ENCODE peak calls at places on chromosome 11, in six cellular contexts. One of them, this sample, is unnamed.

GRCh38 chr11:86204356-86204755 is 40.2 kb upstream of the EED start:
- DNase-seq in cerebellar cortex: no peak
- DNase-seq in brain pericyte: no peak
- DNase-seq in HCT116: no peak
- DNase-seq in NCI-H345: no peak
- DNase-seq in head of caudate nucleus: no peak
- DNase-seq in this sample: no peak

GRCh38 chr11:62705880-62706831 is 1.1 kb downstream of the BSCL2 start:
- DNase-seq in HCT116: peak; percentile 63
- DNase-seq in brain pericyte: peak; percentile 58
- DNase-seq in cerebellar cortex: peak; percentile 92
- DNase-seq in head of caudate nucleus: peak; percentile 97
- DNase-seq in NCI-H345: peak; percentile 97
- DNase-seq in this sample: peak; percentile 95

GRCh38 chr11:63620928-63621539 is 6.8 kb upstream of the PLAAT3 start:
- DNase-seq in cerebellar cortex: no peak
- DNase-seq in brain pericyte: no peak
- DNase-seq in HCT116: no peak
- DNase-seq in NCI-H345: no peak
- DNase-seq in head of caudate nucleus: no peak
- DNase-seq in this sample: no peak

GRCh38 chr11:107844041-107844440 is 14.5 kb downstream of the SLC35F2 start:
- DNase-seq in head of caudate nucleus: no peak
- DNase-seq in NCI-H345: no peak
- DNase-seq in HCT116: no peak
- DNase-seq in brain pericyte: no peak
- DNase-seq in cerebellar cortex: no peak
- DNase-seq in this sample: no peak

GRCh38 chr11:113189909-113190667 is 124.3 kb upstream of the TTC12 start:
- DNase-seq in HCT116: no peak
- DNase-seq in NCI-H345: no peak
- DNase-seq in head of caudate nucleus: no peak
- DNase-seq in cerebellar cortex: no peak
- DNase-seq in brain pericyte: no peak
- DNase-seq in this sample: no peak

GRCh38 chr11:65766535-65766934 is 14.2 kb downstream of the AP5B1 start:
- DNase-seq in HCT116: no peak
- DNase-seq in head of caudate nucleus: no peak
- DNase-seq in cerebellar cortex: no peak
- DNase-seq in NCI-H345: no peak
- DNase-seq in brain pericyte: no peak
- DNase-seq in this sample: no peak

GRCh38 chr11:76669901-76670474 is 559 bp downstream of the LRRC32 start:
- DNase-seq in HCT116: no peak
- DNase-seq in brain pericyte: no peak
- DNase-seq in NCI-H345: no peak
- DNase-seq in head of caudate nucleus: no peak
- DNase-seq in cerebellar cortex: no peak
- DNase-seq in this sample: no peak

GRCh38 chr11:85407648-85408047 is 219.5 kb downstream of the DLG2 start:
- DNase-seq in HCT116: no peak
- DNase-seq in brain pericyte: no peak
- DNase-seq in head of caudate nucleus: no peak
- DNase-seq in cerebellar cortex: no peak
- DNase-seq in NCI-H345: peak; percentile 73
- DNase-seq in this sample: no peak

GRCh38 chr11:132866783-132867545 is 665.3 kb downstream of the OPCML start:
- DNase-seq in cerebellar cortex: peak; percentile 53
- DNase-seq in head of caudate nucleus: no peak
- DNase-seq in brain pericyte: no peak
- DNase-seq in HCT116: no peak
- DNase-seq in NCI-H345: no peak
- DNase-seq in this sample: no peak

GRCh38 chr11:73406131-73406530 is 29.9 kb downstream of the RELT start:
- DNase-seq in brain pericyte: no peak
- DNase-seq in NCI-H345: no peak
- DNase-seq in cerebellar cortex: no peak
- DNase-seq in HCT116: no peak
- DNase-seq in head of caudate nucleus: no peak
- DNase-seq in this sample: no peak

GRCh38 chr11:130653838-130654601 is 205.6 kb downstream of the ADAMTS15 start:
- DNase-seq in head of caudate nucleus: peak; percentile 46
- DNase-seq in HCT116: no peak
- DNase-seq in cerebellar cortex: peak; percentile 95
- DNase-seq in NCI-H345: no peak
- DNase-seq in brain pericyte: no peak
- DNase-seq in this sample: peak; percentile 14

GRCh38 chr11:8011981-8012444 is 24.9 kb downstream of the EIF3F start:
- DNase-seq in HCT116: no peak
- DNase-seq in head of caudate nucleus: no peak
- DNase-seq in brain pericyte: no peak
- DNase-seq in cerebellar cortex: no peak
- DNase-seq in NCI-H345: no peak
- DNase-seq in this sample: peak; percentile 34

GRCh38 chr11:119709638-119710346 is 19.2 kb downstream of the NECTIN1 start:
- DNase-seq in cerebellar cortex: peak; percentile 98
- DNase-seq in brain pericyte: no peak
- DNase-seq in head of caudate nucleus: peak; percentile 48
- DNase-seq in HCT116: no peak
- DNase-seq in NCI-H345: no peak
- DNase-seq in this sample: no peak

GRCh38 chr11:92226331-92227232 is 2.0 kb downstream of the FAT3 start:
- DNase-seq in brain pericyte: no peak
- DNase-seq in NCI-H345: peak; percentile 89
- DNase-seq in cerebellar cortex: no peak
- DNase-seq in HCT116: no peak
- DNase-seq in head of caudate nucleus: peak; percentile 67
- DNase-seq in this sample: peak; percentile 59

GRCh38 chr11:17098632-17099031 is 21.2 kb upstream of the RPS13 start:
- DNase-seq in NCI-H345: no peak
- DNase-seq in cerebellar cortex: no peak
- DNase-seq in brain pericyte: no peak
- DNase-seq in HCT116: no peak
- DNase-seq in head of caudate nucleus: no peak
- DNase-seq in this sample: no peak

GRCh38 chr11:47004595-47005033 is 68.1 kb downstream of the CSTPP1 start:
- DNase-seq in head of caudate nucleus: peak; percentile 76
- DNase-seq in cerebellar cortex: peak; percentile 93
- DNase-seq in HCT116: no peak
- DNase-seq in brain pericyte: peak; percentile 95
- DNase-seq in NCI-H345: no peak
- DNase-seq in this sample: no peak

GRCh38 chr11:10857604-10858504 is at the start of gene ZBED5:
- DNase-seq in NCI-H345: peak; percentile 99
- DNase-seq in cerebellar cortex: peak; percentile 99
- DNase-seq in HCT116: peak; percentile 94
- DNase-seq in head of caudate nucleus: peak; percentile 99
- DNase-seq in brain pericyte: peak; percentile 94
- DNase-seq in this sample: peak; percentile 71

GRCh38 chr11:14189874-14190273 is 169.1 kb downstream of the RRAS2 start:
- DNase-seq in head of caudate nucleus: no peak
- DNase-seq in brain pericyte: no peak
- DNase-seq in HCT116: no peak
- DNase-seq in NCI-H345: no peak
- DNase-seq in cerebellar cortex: no peak
- DNase-seq in this sample: no peak

GRCh38 chr11:66011239-66011784 is 496 bp upstream of the CST6 start:
- DNase-seq in head of caudate nucleus: no peak
- DNase-seq in brain pericyte: no peak
- DNase-seq in NCI-H345: no peak
- DNase-seq in HCT116: peak; percentile 91
- DNase-seq in cerebellar cortex: no peak
- DNase-seq in this sample: no peak

GRCh38 chr11:32858731-32859130 is 29.0 kb downstream of the PRRG4 start:
- DNase-seq in HCT116: no peak
- DNase-seq in head of caudate nucleus: no peak
- DNase-seq in cerebellar cortex: no peak
- DNase-seq in NCI-H345: no peak
- DNase-seq in brain pericyte: no peak
- DNase-seq in this sample: no peak

GRCh38 chr11:121478895-121479281 is 26.1 kb upstream of the SORL1-AS1 start:
- DNase-seq in cerebellar cortex: no peak
- DNase-seq in head of caudate nucleus: no peak
- DNase-seq in HCT116: no peak
- DNase-seq in NCI-H345: no peak
- DNase-seq in brain pericyte: peak; percentile 36
- DNase-seq in this sample: no peak

GRCh38 chr11:693415-693831 is 1.6 kb downstream of the DEAF1 start:
- DNase-seq in NCI-H345: no peak
- DNase-seq in brain pericyte: no peak
- DNase-seq in cerebellar cortex: peak; percentile 32
- DNase-seq in HCT116: no peak
- DNase-seq in head of caudate nucleus: no peak
- DNase-seq in this sample: no peak

GRCh38 chr11:75626692-75627536 is 41.9 kb downstream of the MAP6 start:
- DNase-seq in head of caudate nucleus: no peak
- DNase-seq in HCT116: no peak
- DNase-seq in NCI-H345: no peak
- DNase-seq in brain pericyte: no peak
- DNase-seq in cerebellar cortex: no peak
- DNase-seq in this sample: no peak

GRCh38 chr11:47998733-47999359 is 18.5 kb downstream of the PTPRJ start:
- DNase-seq in head of caudate nucleus: no peak
- DNase-seq in HCT116: no peak
- DNase-seq in NCI-H345: no peak
- DNase-seq in brain pericyte: no peak
- DNase-seq in cerebellar cortex: no peak
- DNase-seq in this sample: no peak

GRCh38 chr11:70399681-70400112 is 1.4 kb downstream of the CTTN start:
- DNase-seq in brain pericyte: peak; percentile 74
- DNase-seq in head of caudate nucleus: peak; percentile 63
- DNase-seq in cerebellar cortex: peak; percentile 42
- DNase-seq in NCI-H345: no peak
- DNase-seq in HCT116: peak; percentile 87
- DNase-seq in this sample: no peak

GRCh38 chr11:83573097-83573496 is 286.9 kb upstream of the CCDC90B start:
- DNase-seq in brain pericyte: no peak
- DNase-seq in NCI-H345: no peak
- DNase-seq in head of caudate nucleus: no peak
- DNase-seq in HCT116: no peak
- DNase-seq in cerebellar cortex: no peak
- DNase-seq in this sample: no peak

GRCh38 chr11:6584528-6584927 is 18.9 kb downstream of the RRP8 start:
- DNase-seq in head of caudate nucleus: no peak
- DNase-seq in HCT116: no peak
- DNase-seq in NCI-H345: no peak
- DNase-seq in cerebellar cortex: no peak
- DNase-seq in brain pericyte: no peak
- DNase-seq in this sample: no peak

GRCh38 chr11:86261328-86261727 is 16.8 kb downstream of the EED start:
- DNase-seq in cerebellar cortex: no peak
- DNase-seq in head of caudate nucleus: no peak
- DNase-seq in NCI-H345: no peak
- DNase-seq in brain pericyte: no peak
- DNase-seq in HCT116: no peak
- DNase-seq in this sample: no peak

GRCh38 chr11:2101171-2101675 is 38.0 kb downstream of the IGF2 start:
- DNase-seq in NCI-H345: no peak
- DNase-seq in brain pericyte: no peak
- DNase-seq in HCT116: no peak
- DNase-seq in head of caudate nucleus: no peak
- DNase-seq in cerebellar cortex: no peak
- DNase-seq in this sample: no peak

GRCh38 chr11:45390407-45390806 is 104.3 kb upstream of the SYT13 start:
- DNase-seq in NCI-H345: peak; percentile 85
- DNase-seq in brain pericyte: peak; percentile 29
- DNase-seq in cerebellar cortex: no peak
- DNase-seq in HCT116: no peak
- DNase-seq in head of caudate nucleus: peak; percentile 37
- DNase-seq in this sample: no peak

GRCh38 chr11:46693597-46694012 is 6.8 kb downstream of the ARHGAP1 start:
- DNase-seq in cerebellar cortex: no peak
- DNase-seq in NCI-H345: no peak
- DNase-seq in HCT116: no peak
- DNase-seq in head of caudate nucleus: no peak
- DNase-seq in brain pericyte: no peak
- DNase-seq in this sample: no peak

GRCh38 chr11:118615996-118616395 is 8.6 kb downstream of the PHLDB1 start:
- DNase-seq in brain pericyte: no peak
- DNase-seq in NCI-H345: no peak
- DNase-seq in cerebellar cortex: no peak
- DNase-seq in head of caudate nucleus: no peak
- DNase-seq in HCT116: no peak
- DNase-seq in this sample: no peak

GRCh38 chr11:14908214-14908880 is 16.3 kb upstream of the CYP2R1 start:
- DNase-seq in NCI-H345: peak; percentile 81
- DNase-seq in head of caudate nucleus: peak; percentile 42
- DNase-seq in cerebellar cortex: peak; percentile 84
- DNase-seq in HCT116: peak; percentile 51
- DNase-seq in brain pericyte: no peak
- DNase-seq in this sample: no peak

GRCh38 chr11:108726077-108726800 is 61.4 kb downstream of the DDX10 start:
- DNase-seq in brain pericyte: no peak
- DNase-seq in HCT116: no peak
- DNase-seq in head of caudate nucleus: no peak
- DNase-seq in cerebellar cortex: no peak
- DNase-seq in NCI-H345: no peak
- DNase-seq in this sample: no peak

GRCh38 chr11:69358398-69359080 is 64.6 kb downstream of the MYEOV start:
- DNase-seq in HCT116: no peak
- DNase-seq in NCI-H345: no peak
- DNase-seq in brain pericyte: no peak
- DNase-seq in head of caudate nucleus: no peak
- DNase-seq in cerebellar cortex: no peak
- DNase-seq in this sample: no peak

GRCh38 chr11:1234771-1235614 is 12.1 kb downstream of the MUC5B start:
- DNase-seq in brain pericyte: no peak
- DNase-seq in HCT116: no peak
- DNase-seq in NCI-H345: no peak
- DNase-seq in cerebellar cortex: no peak
- DNase-seq in head of caudate nucleus: peak; percentile 19
- DNase-seq in this sample: no peak